ENCODE peak calls at places on chromosomes 2 and 18, in nine cellular contexts. G is NCI-H2171 treated with DMSO at 0.1 percent for 48 hours; B is spleen; T is GM12864; F is left ventricle myocardium inferior; U is choroid plexus epithelial cell; N is GM04503; E is ovary; S is activated effector memory CD4-positive, alpha-beta T cell treated with anti-CD3 and anti-CD28 coated beads, Interleukin-2, amount 50 U/mL, for 16 hours. D is an unnamed sample.

GRCh38 chr18:23943104-23943503 is 71.5 kb upstream of the TTC39C start:
- DNase-seq in G (no peak), B (no peak), T (peak; percentile 73), F (no peak), U (no peak), N (no peak), E (no peak), S (peak; percentile 74), D (no peak)

GRCh38 chr2:16223481-16224177 is 283.3 kb downstream of the MYCN start:
- DNase-seq in G (no peak), B (no peak), T (no peak), F (no peak), U (no peak), N (no peak), E (no peak), S (no peak), D (no peak)

GRCh38 chr2:47087051-47087450 is 68.1 kb downstream of the STPG4 start:
- DNase-seq in G (no peak), B (peak; percentile 61), T (no peak), F (no peak), U (no peak), N (no peak), E (no peak), S (peak; percentile 46), D (no peak)

GRCh38 chr2:85445316-85446295 is 27.1 kb downstream of the SH2D6 start:
- DNase-seq in G (peak; percentile 70), B (no peak), T (no peak), F (peak; percentile 54), U (peak; percentile 60), N (peak; percentile 67), E (peak; percentile 81), S (no peak), D (peak; percentile 50)

GRCh38 chr2:72827495-72827894 is 1.7 kb upstream of the EXOC6B start:
- DNase-seq in G (no peak), B (no peak), T (no peak), F (no peak), U (no peak), N (no peak), E (no peak), S (no peak), D (no peak)

GRCh38 chr2:216519154-216519762 is 20.6 kb downstream of the RPL37A start:
- DNase-seq in G (peak; percentile 86), B (no peak), T (no peak), F (no peak), U (peak; percentile 95), N (no peak), E (peak; percentile 69), S (no peak), D (no peak)

GRCh38 chr2:48519608-48520007 is 10.3 kb upstream of the STON1 start:
- DNase-seq in G (no peak), B (no peak), T (no peak), F (no peak), U (no peak), N (peak; percentile 73), E (no peak), S (no peak), D (no peak)

GRCh38 chr18:51391215-51391614 is 193.7 kb upstream of the MEX3C start:
- DNase-seq in G (no peak), B (no peak), T (no peak), F (no peak), U (no peak), N (no peak), E (no peak), S (no peak), D (no peak)

GRCh38 chr18:79360933-79361332 is 34.8 kb upstream of the NFATC1 start:
- DNase-seq in G (no peak), B (no peak), T (no peak), F (no peak), U (no peak), N (no peak), E (no peak), S (no peak), D (no peak)

GRCh38 chr2:75074228-75074627 is 115.8 kb downstream of the POLE4 start:
- DNase-seq in G (no peak), B (no peak), T (no peak), F (no peak), U (no peak), N (no peak), E (no peak), S (no peak), D (no peak)

D was measured in AG04449.